ENCODE peak calls at places on chromosomes 7 and 10, in nine cellular contexts. K is neural crest cell; S is T-helper 2 cell; V is left colon; U is retina; Z is HuH-7; M is NCI-H1694 treated with DMSO at 0.1 percent for 48 hours; H is stimulated activated CD8-positive, alpha-beta memory T cell treated with anti-CD3 and anti-CD28 coated beads, Interleukin-12 subunit alpha, Interleukin-12 subunit beta, amount 100 ng/mL, for 1 hour; G is aorta. F is an unnamed sample.

GRCh38 chr10:33453081-33453850 is 118.8 kb upstream of the NRP1 start:
- DNase-seq in Z (no peak), V (no peak), H (no peak), G (no peak), U (no peak), M (no peak), S (no peak), K (no peak), F (peak; percentile 44)

GRCh38 chr7:40073239-40073638 is 61.2 kb downstream of the MPLKIP start:
- DNase-seq in H (no peak), G (no peak), Z (no peak), S (no peak), U (no peak), K (no peak), V (no peak), M (no peak), F (no peak)

GRCh38 chr10:1643161-1643910 is 94.0 kb downstream of the ADARB2 start:
- DNase-seq in U (peak; percentile 58), K (peak; percentile 66), G (no peak), V (no peak), S (no peak), H (no peak), M (no peak), Z (peak; percentile 46), F (peak; percentile 93)

GRCh38 chr10:3828404-3829192 is 43.6 kb upstream of the KLF6 start:
- DNase-seq in U (no peak), H (no peak), G (peak; percentile 60), V (no peak), Z (no peak), M (no peak), S (no peak), K (no peak), F (peak; percentile 53)

GRCh38 chr7:24227603-24228359 is 56.2 kb upstream of the NPY start:
- DNase-seq in Z (no peak), G (no peak), S (peak; percentile 24), M (no peak), U (no peak), K (no peak), V (no peak), H (no peak), F (peak; percentile 24)

GRCh38 chr7:27992092-27992491 is 188.5 kb downstream of the JAZF1 start:
- DNase-seq in S (no peak), M (peak; percentile 71), V (no peak), U (no peak), H (no peak), K (no peak), Z (no peak), G (no peak), F (no peak)

GRCh38 chr7:150324366-150324961 is 1.1 kb upstream of the ACTR3C start:
- DNase-seq in M (no peak), Z (no peak), G (no peak), S (no peak), K (no peak), U (no peak), V (peak; percentile 57), H (no peak), F (peak; percentile 54)

GRCh38 chr7:42348627-42349026 is 111.6 kb upstream of the GLI3 start:
- DNase-seq in U (no peak), M (no peak), Z (no peak), H (no peak), S (no peak), K (no peak), V (no peak), G (no peak), F (no peak)

GRCh38 chr7:140196361-140197217 is 19.8 kb upstream of the KDM7A start:
- DNase-seq in Z (no peak), U (no peak), G (peak; percentile 78), K (no peak), M (no peak), S (no peak), H (no peak), V (no peak), F (no peak)

GRCh38 chr7:151992375-151992774 is 33.1 kb upstream of the GALNT11 start:
- DNase-seq in H (peak; percentile 15), S (no peak), Z (peak; percentile 48), U (peak; percentile 67), M (peak; percentile 7), V (peak; percentile 47), K (peak; percentile 41), G (peak; percentile 74), F (peak; percentile 84)

GRCh38 chr10:11204355-11204879 is 186.7 kb downstream of the CELF2 start:
- DNase-seq in K (no peak), H (no peak), S (no peak), G (no peak), V (no peak), Z (no peak), U (peak; percentile 54), M (no peak), F (peak; percentile 78)